ENCODE peak calls at places on chromosomes 12 and 14, in ten cellular contexts. H, F, E, C, K, D, S, I, Z and B are unnamed samples.

GRCh38 chr14:106060576-106060975 is 534.2 kb downstream of the TMEM121 start:
- DNase-seq in E (no peak), S (no peak), I (no peak), C (no peak), F (no peak), K (no peak), D (no peak), Z (no peak), H (no peak), B (no peak)

GRCh38 chr12:51846209-51846779 is 2.2 kb downstream of the FIGNL2 start:
- DNase-seq in I (no peak), K (no peak), C (no peak), E (no peak), F (no peak), H (no peak), Z (no peak), D (no peak), S (no peak), B (no peak)

GRCh38 chr14:21227981-21228380 is 41.3 kb downstream of the HNRNPC start:
- DNase-seq in H (no peak), Z (no peak), E (no peak), F (no peak), S (no peak), K (no peak), I (no peak), C (no peak), D (no peak), B (no peak)

GRCh38 chr12:28032811-28033537 is 60.4 kb upstream of the PTHLH start:
- DNase-seq in K (no peak), S (no peak), H (no peak), Z (no peak), E (no peak), F (no peak), D (no peak), C (no peak), I (peak), B (peak)

GRCh38 chr12:122875590-122876220 is 20.2 kb downstream of the VPS37B start:
- DNase-seq in F (no peak), Z (no peak), K (no peak), E (no peak), D (no peak), I (no peak), S (no peak), H (no peak), C (no peak), B (no peak)

GRCh38 chr14:32263939-32264567 is 61.0 kb upstream of the RNU6-8 start:
- DNase-seq in D (no peak), C (no peak), E (no peak), H (no peak), Z (no peak), F (no peak), K (no peak), I (no peak), S (no peak), B (no peak)

GRCh38 chr12:26406391-26406790 is 211.0 kb downstream of the SSPN start:
- DNase-seq in E (no peak), S (no peak), K (no peak), I (no peak), D (no peak), H (no peak), Z (peak), C (no peak), F (no peak), B (no peak)

GRCh38 chr12:131908082-131908715 is 13.8 kb downstream of the ULK1 start:
- DNase-seq in F (no peak), D (no peak), C (no peak), I (no peak), Z (no peak), E (no peak), H (no peak), K (no peak), S (no peak), B (no peak)

GRCh38 chr12:40325349-40325960 is 100.7 kb downstream of the LRRK2 start:
- DNase-seq in F (no peak), I (peak), Z (no peak), C (no peak), K (no peak), E (no peak), H (no peak), S (peak), D (no peak), B (peak)